ENCODE peak calls at places on chromosome 7, in five cellular contexts. D, H, A, R and W are unnamed samples.

GRCh38 chr7:132437730-132438129 is 138.5 kb downstream of the PLXNA4 start:
- DNase-seq in D (no peak), R (no peak), H (no peak), A (no peak), W (peak; percentile 80)

GRCh38 chr7:26508917-26509316 is 217.3 kb downstream of the SNX10 start:
- DNase-seq in D (no peak), H (no peak), R (no peak), A (no peak), W (no peak)

GRCh38 chr7:47992446-47992845 is 13.0 kb upstream of the HUS1 start:
- DNase-seq in A (no peak), D (no peak), H (no peak), R (no peak), W (no peak)

GRCh38 chr7:79454325-79454960 is 976 bp upstream of the MAGI2 start:
- DNase-seq in H (peak; percentile 54), A (no peak), R (no peak), D (no peak), W (peak; percentile 60)

GRCh38 chr7:82740246-82740848 is 296.8 kb upstream of the CACNA2D1 start:
- DNase-seq in A (peak; percentile 31), H (peak; percentile 34), R (peak; percentile 56), D (no peak), W (peak; percentile 79)

GRCh38 chr7:139431010-139431409 is 52.5 kb downstream of the KLRG2 start:
- DNase-seq in H (no peak), R (no peak), A (no peak), D (no peak), W (no peak)

GRCh38 chr7:151839511-151839921 is 37.4 kb downstream of the PRKAG2 start:
- DNase-seq in R (no peak), H (no peak), D (no peak), A (no peak), W (no peak)

GRCh38 chr7:706721-707120 is 19.8 kb upstream of the DNAAF5 start:
- DNase-seq in R (no peak), A (peak; percentile 72), H (no peak), D (no peak), W (no peak)

GRCh38 chr7:91504919-91505318 is 240.7 kb downstream of the FZD1 start:
- DNase-seq in A (no peak), D (no peak), H (no peak), R (no peak), W (no peak)

GRCh38 chr7:123220396-123220795 is 20.6 kb upstream of the SLC13A1 start:
- DNase-seq in R (no peak), H (peak; percentile 9), A (no peak), D (no peak), W (no peak)

GRCh38 chr7:112556633-112557032 is 75.8 kb downstream of the LSMEM1 start:
- DNase-seq in R (peak; percentile 24), D (no peak), H (no peak), A (no peak), W (no peak)

GRCh38 chr7:108442039-108442568 is 14.1 kb downstream of the NRCAM start:
- DNase-seq in A (no peak), R (no peak), H (no peak), D (no peak), W (no peak)

GRCh38 chr7:159030490-159031134 is 114.1 kb downstream of the VIPR2 start:
- DNase-seq in D (peak; percentile 56), H (no peak), R (no peak), A (peak; percentile 56), W (peak; percentile 34)

GRCh38 chr7:35691827-35692307 is 3.1 kb downstream of the HERPUD2 start:
- DNase-seq in R (peak; percentile 59), H (no peak), A (no peak), D (no peak), W (peak; percentile 47)
- H3K4me3 ChIP-seq in R (peak overlapping the region; percentile 87), H (peak overlapping the region; percentile 6), A (peak overlapping the region; percentile 9), D (peak overlapping the region; percentile 24), W (peak overlapping the region; percentile 13)

GRCh38 chr7:74173074-74173473 is 1.1 kb upstream of the EIF4H start:
- DNase-seq in R (peak; percentile 53), D (no peak), A (peak; percentile 57), H (no peak), W (no peak)

GRCh38 chr7:74175270-74175803 is 1.2 kb downstream of the EIF4H start:
- DNase-seq in R (no peak), A (peak; percentile 31), D (no peak), H (no peak), W (no peak)

GRCh38 chr7:74174606-74175082 is 488 bp downstream of the EIF4H start:
- DNase-seq in D (peak; percentile 36), A (peak; percentile 51), R (peak; percentile 59), H (peak; percentile 61), W (peak; percentile 66)

GRCh38 chr7:74173491-74173865 is 678 bp upstream of the EIF4H start:
- DNase-seq in A (no peak), H (no peak), R (no peak), D (no peak), W (no peak)

DNA sequence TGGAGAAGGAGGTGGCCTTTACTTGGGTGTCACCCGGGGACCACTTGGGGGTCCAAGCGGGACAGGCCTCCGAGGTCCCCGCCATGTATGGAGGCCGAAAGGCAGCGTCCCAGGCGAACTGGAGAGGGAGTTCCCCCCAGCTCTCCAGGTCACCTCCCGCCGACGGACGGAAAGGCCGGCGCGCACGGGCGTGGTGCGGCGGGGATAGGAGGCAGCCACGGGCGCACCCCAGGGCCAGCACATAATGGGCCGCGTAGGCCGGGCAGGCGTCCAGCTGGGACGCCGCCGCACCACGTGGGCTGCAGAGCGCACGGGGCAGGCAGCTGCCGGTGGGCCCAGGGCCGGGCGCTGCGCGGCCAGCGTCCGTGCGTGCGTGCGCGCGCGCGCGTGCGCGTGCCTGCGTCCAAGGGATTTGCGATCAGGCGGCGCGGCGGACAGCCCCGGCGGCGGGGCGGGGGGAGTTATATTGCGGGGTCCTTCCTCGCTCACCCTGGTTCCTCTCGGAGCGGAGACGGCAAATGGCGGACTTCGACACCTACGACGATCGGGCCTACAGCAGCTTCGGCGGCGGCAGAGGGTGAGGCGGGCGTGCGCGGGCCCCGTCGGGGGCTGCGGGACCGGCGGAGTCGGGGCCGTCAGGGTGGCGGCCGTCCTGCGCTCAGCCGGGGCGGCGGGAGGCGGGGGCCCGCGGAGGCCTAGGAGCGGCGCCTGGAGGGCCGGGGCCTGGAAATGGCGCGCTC is at the start of gene EIF4H:
- DNase-seq in H (peak; percentile 87), D (peak; percentile 96), A (peak; percentile 97), R (peak; percentile 96), W (peak; percentile 96)
- H3K4me1 ChIP-seq in H (peaks cover 38% of the 10 kb centered on the region), D (peaks cover 27% of the 10 kb centered on the region), A (peaks cover 17% of the 10 kb centered on the region), R (peaks cover 47% of the 10 kb centered on the region), W (peaks cover 5% of the 10 kb centered on the region)

GRCh38 chr7:135791543-135792120 is 43.0 kb upstream of the FAM180A start:
- DNase-seq in R (no peak), H (no peak), A (no peak), D (no peak), W (no peak)
- TF ChIP-seq CTCF in R (no peak), H (no peak), A (no peak), D (no peak), W (no peak)

DNA sequence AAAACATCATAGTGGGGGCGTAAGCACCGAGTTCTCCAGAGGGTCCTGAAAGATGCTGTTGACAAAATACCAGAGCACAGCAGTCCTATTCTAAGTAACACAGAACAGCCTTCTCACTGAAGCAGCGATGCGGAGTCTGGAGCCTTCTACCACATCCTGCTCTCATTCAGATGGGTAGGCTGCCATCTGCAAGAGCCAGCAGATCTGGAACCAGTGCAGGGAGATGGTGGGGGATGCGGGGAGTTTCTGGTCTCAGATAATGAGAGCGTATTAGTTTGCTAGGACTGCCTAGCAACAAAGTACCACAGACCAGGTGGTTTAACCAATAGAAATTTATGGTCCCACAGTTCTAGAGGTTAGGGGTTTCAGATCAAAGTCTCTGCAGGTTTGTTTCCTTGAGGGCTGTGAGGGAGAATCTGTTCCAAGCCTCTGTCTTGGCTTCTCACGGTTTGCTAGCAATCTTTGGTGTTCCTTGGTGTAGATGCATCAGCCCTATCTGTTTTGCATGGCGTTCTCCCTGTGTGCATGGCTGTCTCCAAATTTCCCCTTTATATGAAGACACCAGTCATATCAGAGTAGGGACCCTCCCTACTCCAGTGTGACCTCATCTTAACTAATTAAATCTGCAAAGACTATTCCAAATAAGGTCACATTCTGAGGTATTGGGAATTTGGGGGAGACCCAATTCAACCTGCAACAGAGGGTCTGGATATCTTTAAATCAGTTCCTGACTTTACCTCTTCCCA is 52.0 kb upstream of the STEAP1B start:
- DNase-seq in D (no peak), H (no peak), A (no peak), R (peak; percentile 49), W (no peak)
- H3K4me3 ChIP-seq in D (no peak overlapping the region), H (no peak overlapping the region), A (no peak overlapping the region), R (no peak overlapping the region), W (no peak overlapping the region)

GRCh38 chr7:34145603-34146002 is 240.3 kb downstream of the BMPER start:
- DNase-seq in A (no peak), R (no peak), H (no peak), D (no peak), W (no peak)

GRCh38 chr7:34138483-34138882 is 233.1 kb downstream of the BMPER start:
- DNase-seq in A (no peak), D (no peak), H (no peak), R (no peak), W (no peak)

DNA sequence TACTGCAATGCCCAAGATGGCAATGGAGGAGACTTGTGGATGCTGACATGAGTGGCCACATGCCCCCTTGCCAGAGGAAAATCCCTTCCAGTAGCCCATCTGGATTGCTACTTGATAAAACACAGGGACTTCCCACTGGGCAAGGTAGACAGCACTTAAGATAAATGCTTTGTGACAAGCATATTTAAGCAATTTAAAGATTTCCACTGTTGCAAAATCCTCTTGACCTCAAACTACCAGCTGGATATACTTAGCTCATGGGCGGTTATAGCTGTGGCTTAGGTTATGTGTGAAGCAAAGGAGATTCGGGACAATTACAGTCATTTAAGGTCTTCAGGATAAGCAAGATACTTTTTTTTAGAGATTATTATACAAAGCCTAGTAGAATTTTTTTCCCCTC is 238.1 kb downstream of the BMPER start:
- DNase-seq in R (no peak), H (peak; percentile 82), A (no peak), D (no peak), W (no peak)
- H3K4me1 ChIP-seq in R (no peaks in the 10 kb centered on the region), H (no peaks in the 10 kb centered on the region), A (no peaks in the 10 kb centered on the region), D (no peaks in the 10 kb centered on the region), W (peaks cover 18% of the 10 kb centered on the region)

GRCh38 chr7:42068554-42069280 is 168.3 kb downstream of the GLI3 start:
- DNase-seq in R (no peak), A (no peak), H (no peak), D (no peak), W (no peak)

GRCh38 chr7:42074079-42074478 is 162.9 kb downstream of the GLI3 start:
- DNase-seq in H (no peak), D (no peak), A (no peak), R (no peak), W (no peak)

GRCh38 chr7:42069625-42070024 is 167.4 kb downstream of the GLI3 start:
- DNase-seq in H (no peak), A (no peak), R (no peak), D (no peak), W (no peak)

GRCh38 chr7:42070068-42070467 is 166.9 kb downstream of the GLI3 start:
- DNase-seq in D (no peak), A (no peak), H (peak; percentile 51), R (no peak), W (no peak)

GRCh38 chr7:42071372-42072261 is 165.4 kb downstream of the GLI3 start:
- DNase-seq in D (no peak), H (peak; percentile 64), R (peak; percentile 22), A (no peak), W (peak; percentile 58)
- TF ChIP-seq CTCF in D (no peak), H (no peak), R (peak; percentile 51), A (no peak), W (peak; percentile 15)